ENCODE peak calls at places on chromosomes 4 and X, in four cellular contexts. One of them, this sample, is unnamed.

GRCh38 chr4:124060261-124060918 is 652.1 kb downstream of the ANKRD50 start:
- DNase-seq in Peyer's patch: peak; percentile 55
- DNase-seq in left ventricle myocardium inferior: peak; percentile 34
- DNase-seq in mammary epithelial cell: peak; percentile 58
- DNase-seq in this sample: peak; percentile 87

GRCh38 chr4:72319596-72319995 is 249.4 kb downstream of the ADAMTS3 start:
- DNase-seq in Peyer's patch: no peak
- DNase-seq in left ventricle myocardium inferior: no peak
- DNase-seq in mammary epithelial cell: peak; percentile 90
- DNase-seq in this sample: peak; percentile 86

GRCh38 chrX:106791495-106791894 is 11.0 kb upstream of the TBC1D8B start:
- DNase-seq in Peyer's patch: no peak
- DNase-seq in left ventricle myocardium inferior: no peak
- DNase-seq in mammary epithelial cell: no peak
- DNase-seq in this sample: peak; percentile 16

GRCh38 chr4:40280586-40280985 is 54.5 kb upstream of the CHRNA9 start:
- DNase-seq in Peyer's patch: no peak
- DNase-seq in left ventricle myocardium inferior: no peak
- DNase-seq in mammary epithelial cell: peak; percentile 20
- DNase-seq in this sample: no peak

GRCh38 chr4:41963105-41963504 is 18.5 kb upstream of the DCAF4L1 start:
- DNase-seq in Peyer's patch: no peak
- DNase-seq in left ventricle myocardium inferior: no peak
- DNase-seq in mammary epithelial cell: no peak
- DNase-seq in this sample: peak; percentile 18

GRCh38 chr4:23770011-23770410 is 119.8 kb downstream of the PPARGC1A start:
- DNase-seq in Peyer's patch: no peak
- DNase-seq in left ventricle myocardium inferior: no peak
- DNase-seq in mammary epithelial cell: no peak
- DNase-seq in this sample: peak; percentile 1

GRCh38 chr4:42718336-42718735 is 61.4 kb upstream of the ATP8A1 start:
- DNase-seq in Peyer's patch: no peak
- DNase-seq in left ventricle myocardium inferior: no peak
- DNase-seq in mammary epithelial cell: no peak
- DNase-seq in this sample: no peak

GRCh38 chr4:166143227-166143626 is 270.2 kb downstream of the TLL1 start:
- DNase-seq in Peyer's patch: no peak
- DNase-seq in left ventricle myocardium inferior: no peak
- DNase-seq in mammary epithelial cell: peak; percentile 83
- DNase-seq in this sample: peak; percentile 6

GRCh38 chrX:45714864-45715263 is 514.2 kb upstream of the DIPK2B start:
- DNase-seq in Peyer's patch: peak; percentile 47
- DNase-seq in left ventricle myocardium inferior: no peak
- DNase-seq in mammary epithelial cell: peak; percentile 64
- DNase-seq in this sample: peak; percentile 72

GRCh38 chr4:1194028-1194900 is 21.9 kb upstream of the SPON2 start:
- DNase-seq in Peyer's patch: peak; percentile 66
- DNase-seq in left ventricle myocardium inferior: peak; percentile 85
- DNase-seq in mammary epithelial cell: no peak
- DNase-seq in this sample: no peak

GRCh38 chr4:128322311-128322710 is 34.7 kb upstream of the PGRMC2 start:
- DNase-seq in Peyer's patch: no peak
- DNase-seq in left ventricle myocardium inferior: no peak
- DNase-seq in mammary epithelial cell: peak; percentile 69
- DNase-seq in this sample: peak; percentile 79

GRCh38 chr4:88457307-88458090 is 580 bp downstream of the HERC5 start:
- DNase-seq in Peyer's patch: peak; percentile 67
- DNase-seq in left ventricle myocardium inferior: peak; percentile 52
- DNase-seq in mammary epithelial cell: peak; percentile 38
- DNase-seq in this sample: no peak

GRCh38 chrX:124023838-124024238 is 62.3 kb downstream of the STAG2 start:
- DNase-seq in Peyer's patch: no peak
- DNase-seq in left ventricle myocardium inferior: no peak
- DNase-seq in mammary epithelial cell: peak; percentile 13
- DNase-seq in this sample: no peak

GRCh38 chr4:103915224-103915869 is 195.6 kb upstream of the TACR3 start:
- DNase-seq in Peyer's patch: no peak
- DNase-seq in left ventricle myocardium inferior: no peak
- DNase-seq in mammary epithelial cell: peak; percentile 7
- DNase-seq in this sample: peak; percentile 29

DNA sequence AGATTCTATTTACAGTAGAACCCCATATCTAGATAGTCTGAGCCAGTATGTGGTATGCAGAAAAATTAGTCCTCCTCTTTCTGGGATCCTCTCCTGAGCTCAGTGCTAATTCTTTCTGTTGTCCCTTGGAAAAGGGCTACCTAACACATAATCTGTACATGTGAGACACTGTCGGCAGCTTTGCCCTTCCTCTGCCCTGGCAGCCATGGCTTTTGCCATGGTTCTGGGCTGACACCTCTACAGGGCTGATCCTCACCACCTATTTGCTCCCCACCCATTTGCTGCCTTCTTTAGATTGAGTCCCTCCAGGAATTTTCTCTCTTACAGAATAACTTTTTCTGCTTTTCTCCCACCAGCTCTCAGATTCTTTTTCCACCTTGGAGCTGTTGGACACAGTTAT is 64.7 kb upstream of the MAP9 start:
- DNase-seq in Peyer's patch: no peak
- DNase-seq in left ventricle myocardium inferior: no peak
- DNase-seq in mammary epithelial cell: no peak
- DNase-seq in this sample: no peak
- H3K4me3 ChIP-seq in Peyer's patch: no peak overlapping the region
- H3K4me3 ChIP-seq in left ventricle myocardium inferior: peak overlapping the region; percentile 47
- H3K4me3 ChIP-seq in mammary epithelial cell: no peak overlapping the region
- H3K4me3 ChIP-seq in this sample: no peak overlapping the region

GRCh38 chr4:52864816-52865215 is 2.7 kb downstream of the RASL11B start:
- DNase-seq in Peyer's patch: no peak
- DNase-seq in left ventricle myocardium inferior: no peak
- DNase-seq in mammary epithelial cell: no peak
- DNase-seq in this sample: no peak
- H3K4me3 ChIP-seq in Peyer's patch: no peak overlapping the region
- H3K4me3 ChIP-seq in left ventricle myocardium inferior: peak overlapping the region; percentile 86
- H3K4me3 ChIP-seq in mammary epithelial cell: no peak overlapping the region
- H3K4me3 ChIP-seq in this sample: no peak overlapping the region

GRCh38 chr4:57676394-57676793 is 566.2 kb upstream of the IGFBP7 start:
- DNase-seq in Peyer's patch: no peak
- DNase-seq in left ventricle myocardium inferior: no peak
- DNase-seq in mammary epithelial cell: no peak
- DNase-seq in this sample: no peak
- H3K4me3 ChIP-seq in Peyer's patch: no peak overlapping the region
- H3K4me3 ChIP-seq in left ventricle myocardium inferior: no peak overlapping the region
- H3K4me3 ChIP-seq in mammary epithelial cell: no peak overlapping the region
- H3K4me3 ChIP-seq in this sample: no peak overlapping the region

DNA sequence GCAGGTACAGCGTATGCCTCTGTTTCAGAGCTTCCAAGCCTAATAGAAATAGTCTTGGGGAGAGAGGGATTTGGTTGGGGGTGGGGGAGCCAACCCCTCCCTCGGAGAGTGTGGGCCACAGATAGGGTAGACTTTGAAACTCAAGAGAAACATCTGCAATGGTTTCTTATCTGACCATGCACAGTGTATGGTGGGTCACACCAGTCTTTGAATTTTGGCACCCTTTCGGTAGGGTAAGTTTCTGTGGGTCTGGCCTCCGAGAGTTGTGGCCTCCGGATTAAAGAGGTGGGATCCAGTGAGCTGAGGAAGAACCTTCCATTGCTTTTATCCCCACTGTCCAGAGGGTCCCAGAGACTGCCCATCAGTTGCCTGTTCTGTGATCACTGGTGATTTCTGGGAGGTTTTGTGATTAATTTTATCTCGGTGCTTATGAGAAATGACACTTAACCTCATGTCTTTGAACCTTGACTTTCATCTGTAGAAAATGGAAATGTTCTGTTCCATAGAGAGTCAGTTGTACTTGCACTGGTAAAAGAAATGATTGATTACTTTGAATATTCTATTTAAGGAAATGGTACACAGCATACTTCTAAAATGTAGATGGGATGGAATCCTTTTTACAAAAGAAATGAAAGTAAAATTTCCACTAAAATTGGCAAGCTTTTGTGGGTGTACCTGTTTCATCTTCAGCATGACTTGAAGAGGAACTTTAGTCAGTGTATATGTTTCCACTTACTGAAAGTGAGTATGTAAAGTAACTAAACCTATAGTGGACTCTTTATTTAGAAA is 62.7 kb downstream of the TMEM131L start:
- DNase-seq in Peyer's patch: no peak
- DNase-seq in left ventricle myocardium inferior: no peak
- DNase-seq in mammary epithelial cell: no peak
- DNase-seq in this sample: no peak
- H3K4me3 ChIP-seq in Peyer's patch: no peak overlapping the region
- H3K4me3 ChIP-seq in left ventricle myocardium inferior: no peak overlapping the region
- H3K4me3 ChIP-seq in mammary epithelial cell: no peak overlapping the region
- H3K4me3 ChIP-seq in this sample: no peak overlapping the region

GRCh38 chrX:48835524-48836329 is at the start of gene PCSK1N:
- DNase-seq in Peyer's patch: no peak
- DNase-seq in left ventricle myocardium inferior: no peak
- DNase-seq in mammary epithelial cell: peak; percentile 28
- DNase-seq in this sample: no peak
- H3K4me3 ChIP-seq in Peyer's patch: no peak within 1 kb of the TSS
- H3K4me3 ChIP-seq in left ventricle myocardium inferior: peak within 1 kb of the TSS; percentile 43
- H3K4me3 ChIP-seq in mammary epithelial cell: peak within 1 kb of the TSS; percentile 55
- H3K4me3 ChIP-seq in this sample: peak within 1 kb of the TSS; percentile 23

GRCh38 chr4:71188197-71188625 is 150.6 kb upstream of the SLC4A4 start:
- DNase-seq in Peyer's patch: no peak
- DNase-seq in left ventricle myocardium inferior: no peak
- DNase-seq in mammary epithelial cell: no peak
- DNase-seq in this sample: no peak
- H3K4me3 ChIP-seq in Peyer's patch: peak overlapping the region; percentile 52
- H3K4me3 ChIP-seq in left ventricle myocardium inferior: peak overlapping the region; percentile 84
- H3K4me3 ChIP-seq in mammary epithelial cell: no peak overlapping the region
- H3K4me3 ChIP-seq in this sample: no peak overlapping the region